ENCODE peak calls at places on chromosomes 5 and 9, in five cellular contexts. E is iPS-NIHi11, F is cardiac fibroblast, L is mesothelial cell of epicardium, C is H7. H is an unnamed sample.

GRCh38 chr5:16618138-16618897 is 1.5 kb upstream of the RETREG1 start:
- DNase-seq in E (no peak), F (no peak), L (no peak), C (peak; percentile 43), H (no peak)

GRCh38 chr5:135881244-135881643 is 14.4 kb downstream of the IL9 start:
- DNase-seq in E (no peak), F (no peak), L (no peak), C (no peak), H (no peak)

GRCh38 chr5:126536874-126537273 is 58.1 kb downstream of the ALDH7A1 start:
- DNase-seq in E (no peak), F (peak; percentile 28), L (no peak), C (no peak), H (no peak)

GRCh38 chr9:69324549-69325401 is at the start of gene ENTREP1:
- DNase-seq in E (peak; percentile 79), F (peak; percentile 43), L (no peak), C (peak; percentile 84), H (peak; percentile 71)

GRCh38 chr5:152978141-152978835 is 512.2 kb upstream of the GRIA1 start:
- DNase-seq in E (no peak), F (no peak), L (no peak), C (no peak), H (no peak)

GRCh38 chr5:159825551-159826051 is 90.7 kb upstream of the ADRA1B start:
- DNase-seq in E (peak; percentile 35), F (peak; percentile 52), L (no peak), C (no peak), H (no peak)

GRCh38 chr9:129556576-129557191 is 64.2 kb downstream of the C9orf50 start:
- DNase-seq in E (no peak), F (no peak), L (no peak), C (peak; percentile 52), H (peak; percentile 20)

GRCh38 chr9:113669523-113670115 is 206.1 kb downstream of the RGS3 start:
- DNase-seq in E (no peak), F (no peak), L (no peak), C (no peak), H (no peak)

GRCh38 chr5:34064656-34065055 is 21.6 kb upstream of the C1QTNF3 start:
- DNase-seq in E (no peak), F (no peak), L (no peak), C (no peak), H (no peak)

H was measured in D341Med.